ENCODE peak calls at places on chromosomes 1 and 21, in four cellular contexts. H is psoas muscle, J is GM23248, L is left ventricle myocardium inferior. V is an unnamed sample. For H3K27me3, the result is how much of the 10 kb centered on the place peaks cover.

GRCh38 chr1:207519505-207520399 is 23.8 kb downstream of the CR1 start:
- DNase-seq in H (no peak), J (peak), L (no peak), V (no peak)

GRCh38 chr1:74467786-74468377 is 44.5 kb downstream of the LRRC53 start:
- DNase-seq in H (no peak), J (peak), L (no peak), V (peak)

GRCh38 chr1:182789138-182790076 is at the start of gene NPL:
- DNase-seq in H (peak), J (peak), L (peak), V (peak)

GRCh38 chr1:6269997-6270401 is 9.1 kb upstream of the GPR153 start:
- DNase-seq in H (no peak), J (no peak), L (no peak), V (no peak)

GRCh38 chr1:16248603-16249534 is 11.9 kb upstream of the CPLANE2 start:
- DNase-seq in H (peak), J (peak), L (peak), V (peak)

GRCh38 chr1:37764888-37765441 is at the start of gene EPHA10:
- DNase-seq in H (no peak), J (no peak), L (no peak), V (no peak)

GRCh38 chr1:246724001-246724724 is at the start of gene SCCPDH:
- DNase-seq in H (peak), J (peak), L (peak), V (peak)

GRCh38 chr1:192133350-192133950 is 24.8 kb upstream of the RGS18 start:
- DNase-seq in H (no peak), J (no peak), L (no peak), V (no peak)

GRCh38 chr1:169240449-169241242 is 127.0 kb downstream of the NME7 start:
- DNase-seq in H (no peak), J (peak), L (no peak), V (no peak)

GRCh38 chr1:91176250-91176649 is 154.4 kb upstream of the ZNF644 start:
- DNase-seq in H (no peak), J (no peak), L (no peak), V (no peak)

GRCh38 chr1:153805042-153805745 is 30.0 kb downstream of the SLC27A3 start:
- DNase-seq in H (peak), J (peak), L (no peak), V (no peak)

GRCh38 chr1:31376374-31377134 is 3.7 kb upstream of the FABP3 start:
- DNase-seq in H (no peak), J (peak), L (no peak), V (no peak)

GRCh38 chr1:51750218-51750617 is 128.3 kb downstream of the NRDC start:
- DNase-seq in H (no peak), J (peak), L (no peak), V (no peak)

GRCh38 chr1:229984310-229984991 is 82.6 kb upstream of the GALNT2 start:
- DNase-seq in H (peak), J (no peak), L (no peak), V (no peak)

GRCh38 chr1:201266276-201266675 is 17.0 kb upstream of the PKP1 start:
- DNase-seq in H (no peak), J (no peak), L (no peak), V (no peak)

GRCh38 chr1:26079178-26079563 is 11.7 kb upstream of the TRIM63 start:
- DNase-seq in H (no peak), J (no peak), L (no peak), V (no peak)

GRCh38 chr1:10960954-10961833 is 51.3 kb upstream of the TARDBP start:
- DNase-seq in H (peak), J (peak), L (peak), V (peak)

GRCh38 chr1:49297783-49298182 is 521.1 kb upstream of the BEND5 start:
- DNase-seq in H (no peak), J (no peak), L (no peak), V (no peak)

GRCh38 chr1:186875874-186876273 is 47.1 kb downstream of the PLA2G4A start:
- DNase-seq in H (no peak), J (no peak), L (no peak), V (no peak)

GRCh38 chr1:46204406-46204742 is 1.2 kb downstream of the LURAP1 start:
- DNase-seq in H (peak), J (peak), L (no peak), V (peak)

GRCh38 chr21:20661221-20661620 is 337.0 kb upstream of the NCAM2 start:
- DNase-seq in H (no peak), J (no peak), L (no peak), V (peak)

GRCh38 chr21:32306021-32306780 is 7.5 kb downstream of the MRAP start:
- DNase-seq in H (no peak), J (no peak), L (no peak), V (no peak)

GRCh38 chr1:175887981-175888428 is 144.6 kb upstream of the TNR start:
- DNase-seq in H (peak), J (peak), L (peak), V (peak)

GRCh38 chr21:14308234-14308633 is 74.7 kb downstream of the HSPA13 start:
- DNase-seq in H (no peak), J (no peak), L (no peak), V (no peak)

GRCh38 chr1:76949503-76949902 is 82.2 kb downstream of the ST6GALNAC5 start:
- DNase-seq in H (no peak), J (peak), L (no peak), V (no peak)

GRCh38 chr1:183635112-183635605 is 424 bp downstream of the ARPC5 start:
- DNase-seq in H (peak), J (peak), L (peak), V (peak)

GRCh38 chr21:36061445-36061844 is 1.1 kb upstream of the SETD4 start:
- DNase-seq in H (no peak), J (no peak), L (no peak), V (no peak)

GRCh38 chr1:150564051-150564991 is 15.1 kb downstream of the MCL1 start:
- DNase-seq in H (no peak), J (peak), L (no peak), V (no peak)

GRCh38 chr1:51284487-51284954 is 45.8 kb downstream of the TTC39A start:
- DNase-seq in H (no peak), J (no peak), L (no peak), V (no peak)

GRCh38 chr1:189431437-189431836 is 1046.2 kb downstream of the BRINP3 start:
- DNase-seq in H (no peak), J (no peak), L (no peak), V (no peak)

GRCh38 chr1:1425753-1426495 is 4.8 kb upstream of the ANKRD65 start:
- DNase-seq in H (no peak), J (no peak), L (no peak), V (no peak)

GRCh38 chr1:64514197-64514765 is 44.4 kb downstream of the CACHD1 start:
- DNase-seq in H (no peak), J (peak), L (no peak), V (peak)

GRCh38 chr1:28895896-28896608 is 18.3 kb upstream of the EPB41 start:
- DNase-seq in H (no peak), J (peak), L (no peak), V (no peak)

GRCh38 chr1:18108313-18109057 is 887 bp downstream of the IGSF21 start:
- DNase-seq in H (no peak), J (no peak), L (no peak), V (no peak)

GRCh38 chr1:192311281-192311680 is 5.5 kb upstream of the RGS21 start:
- DNase-seq in H (no peak), J (peak), L (no peak), V (no peak)

GRCh38 chr1:38735651-38736161 is 123.9 kb downstream of the RRAGC start:
- DNase-seq in H (no peak), J (peak), L (no peak), V (no peak)

GRCh38 chr1:162676767-162677166 is 44.5 kb downstream of the DDR2 start:
- DNase-seq in H (no peak), J (no peak), L (no peak), V (no peak)
- H3K27me3 ChIP-seq in H (under half), J (under half), L (under half), V (under half)

DNA sequence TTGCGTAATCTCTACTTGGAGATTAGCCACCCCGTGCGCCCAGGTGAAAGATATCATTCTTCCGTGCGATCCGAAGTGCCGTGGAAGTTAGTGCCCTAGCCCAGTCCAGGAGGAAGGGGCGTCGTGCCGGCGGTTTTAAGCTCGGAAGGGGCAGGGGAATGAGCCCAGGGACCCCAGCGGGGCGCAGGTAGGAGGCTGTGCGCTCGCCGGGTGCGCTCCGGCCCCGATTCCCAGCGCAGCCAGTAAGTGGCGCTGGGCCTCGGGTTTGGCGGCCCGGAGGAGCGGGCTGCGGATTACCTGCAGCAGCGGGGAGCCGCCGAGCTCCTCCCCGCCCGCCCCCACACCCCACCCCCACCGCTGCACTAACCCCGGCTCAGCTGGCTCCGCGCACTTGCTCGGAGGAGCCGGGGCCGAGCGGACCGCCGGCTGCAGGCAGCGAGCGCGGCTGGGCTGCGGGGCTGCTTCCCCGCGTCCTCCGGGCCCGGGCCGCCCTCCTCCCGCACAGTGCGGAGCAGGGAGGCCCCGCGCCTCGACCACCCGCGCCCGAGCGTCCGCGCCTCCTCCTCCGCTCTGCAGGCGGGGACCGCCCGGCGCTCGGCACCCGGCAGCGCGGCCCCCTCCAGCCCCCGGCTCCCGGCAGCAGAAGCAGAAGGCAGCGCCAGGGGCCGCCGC is at the start of gene RYR2:
- DNase-seq in H (no peak), J (peak), L (peak), V (peak)
- H3K4me3 ChIP-seq in H (peak), J (no peak), L (peak), V (peak)

GRCh38 chr1:203113308-203113707 is 14.2 kb upstream of the ADORA1 start:
- DNase-seq in H (no peak), J (no peak), L (no peak), V (no peak)
- H3K27me3 ChIP-seq in H (under half), J (half or more), L (under half), V (half or more)

DNA sequence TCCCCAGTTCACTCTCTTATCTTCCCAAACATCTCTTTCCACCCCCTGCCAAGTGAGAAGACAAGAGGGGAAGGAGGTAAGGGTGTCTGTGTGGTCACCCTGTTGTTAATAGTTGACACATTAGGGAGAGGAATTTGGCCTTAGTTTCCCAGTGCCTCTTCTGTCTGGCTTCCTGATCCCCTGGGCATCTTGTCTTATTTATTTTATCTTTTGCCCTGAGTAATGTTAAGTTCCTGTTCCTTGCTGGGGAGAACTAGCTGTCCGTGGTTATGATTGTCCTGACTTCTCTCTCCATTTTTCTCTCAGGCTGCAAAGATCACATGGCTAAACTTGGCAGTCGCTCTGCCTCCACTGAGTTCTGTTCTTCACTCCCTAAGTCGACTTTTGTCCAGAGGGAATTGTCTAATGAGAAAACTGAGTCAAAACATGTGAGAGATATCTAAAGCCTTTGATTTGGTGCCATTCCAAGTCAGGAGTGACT is 157.1 kb upstream of the SYT6 start:
- DNase-seq in H (no peak), J (peak), L (no peak), V (no peak)
- H3K4me3 ChIP-seq in H (no peak), J (no peak), L (no peak), V (no peak)

GRCh38 chr1:205456383-205456867 is 580 bp upstream of the BLACAT1 start:
- DNase-seq in H (no peak), J (no peak), L (no peak), V (no peak)
- H3K27me3 ChIP-seq in H (under half), J (half or more), L (half or more), V (half or more)

DNA sequence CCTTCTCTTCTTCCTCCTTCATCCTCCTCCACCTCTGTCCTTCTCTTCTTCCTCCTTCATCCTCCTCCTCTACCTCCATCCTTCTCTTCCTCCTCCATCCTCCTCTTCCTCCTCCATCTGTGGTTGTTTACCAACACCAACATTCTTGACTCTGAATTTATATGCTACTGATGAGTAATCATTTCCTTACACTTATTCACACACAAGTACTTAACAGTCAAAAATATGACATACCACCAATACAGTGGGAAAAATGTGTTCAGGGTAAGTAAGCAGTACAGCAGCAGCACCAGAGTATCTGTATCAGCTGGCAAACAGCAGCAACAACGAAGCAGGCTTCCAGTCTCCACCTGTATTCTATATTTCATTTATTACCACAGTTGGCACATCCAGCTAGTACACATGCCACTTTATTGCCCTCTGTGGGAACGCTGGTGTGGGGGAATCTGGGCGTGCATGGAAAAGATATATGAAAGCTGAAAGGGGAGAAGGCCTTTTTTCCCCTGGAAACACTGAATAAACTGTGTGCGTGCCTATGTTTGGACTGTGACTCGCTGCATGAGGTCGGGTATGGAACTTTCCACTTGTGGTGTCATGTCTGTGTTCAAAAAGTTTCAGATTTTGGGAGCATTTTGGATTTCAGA is 16.0 kb downstream of the ADSS2 start:
- DNase-seq in H (no peak), J (peak), L (no peak), V (no peak)
- H3K4me3 ChIP-seq in H (no peak), J (no peak), L (no peak), V (no peak)

DNA sequence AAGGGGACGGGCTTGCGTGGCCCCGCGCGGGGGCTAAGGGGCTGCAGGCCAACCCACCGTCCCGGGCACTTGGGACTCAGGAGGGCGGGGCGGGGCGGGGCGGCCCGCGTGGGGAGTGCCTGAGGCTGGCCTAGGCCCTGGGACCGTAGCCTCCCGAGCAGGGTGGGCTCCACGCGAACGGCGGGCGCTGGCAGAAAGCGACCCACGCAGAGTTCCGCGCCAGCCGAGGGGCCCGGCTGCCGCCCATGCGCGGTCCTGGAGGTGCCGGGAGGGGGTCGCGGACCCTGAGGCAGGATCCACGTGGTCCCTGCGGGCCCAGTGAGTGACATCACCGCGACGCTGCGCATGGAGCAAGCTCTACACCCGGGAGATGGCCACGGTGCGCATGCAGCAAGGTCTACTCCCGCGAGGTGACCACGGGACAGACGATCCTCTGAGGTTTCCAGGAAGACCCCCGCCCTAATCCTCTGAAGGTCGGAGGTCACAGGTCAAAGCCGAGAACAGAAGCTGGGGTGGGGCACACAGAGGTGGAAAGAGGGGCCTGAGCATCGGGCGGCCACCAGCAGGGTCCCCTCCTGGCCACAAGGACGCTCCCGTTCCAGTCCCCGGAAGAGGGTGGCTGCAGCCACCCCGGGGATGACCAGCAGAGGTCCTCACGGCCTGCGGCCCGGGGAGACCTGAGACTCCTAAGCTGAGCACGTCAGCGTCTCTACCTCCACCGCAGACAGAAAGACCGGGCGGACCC is 13.5 kb upstream of the SLC19A1 start:
- DNase-seq in H (peak), J (peak), L (peak), V (peak)
- H3K27me3 ChIP-seq in H (under half), J (under half), L (under half), V (under half)

DNA sequence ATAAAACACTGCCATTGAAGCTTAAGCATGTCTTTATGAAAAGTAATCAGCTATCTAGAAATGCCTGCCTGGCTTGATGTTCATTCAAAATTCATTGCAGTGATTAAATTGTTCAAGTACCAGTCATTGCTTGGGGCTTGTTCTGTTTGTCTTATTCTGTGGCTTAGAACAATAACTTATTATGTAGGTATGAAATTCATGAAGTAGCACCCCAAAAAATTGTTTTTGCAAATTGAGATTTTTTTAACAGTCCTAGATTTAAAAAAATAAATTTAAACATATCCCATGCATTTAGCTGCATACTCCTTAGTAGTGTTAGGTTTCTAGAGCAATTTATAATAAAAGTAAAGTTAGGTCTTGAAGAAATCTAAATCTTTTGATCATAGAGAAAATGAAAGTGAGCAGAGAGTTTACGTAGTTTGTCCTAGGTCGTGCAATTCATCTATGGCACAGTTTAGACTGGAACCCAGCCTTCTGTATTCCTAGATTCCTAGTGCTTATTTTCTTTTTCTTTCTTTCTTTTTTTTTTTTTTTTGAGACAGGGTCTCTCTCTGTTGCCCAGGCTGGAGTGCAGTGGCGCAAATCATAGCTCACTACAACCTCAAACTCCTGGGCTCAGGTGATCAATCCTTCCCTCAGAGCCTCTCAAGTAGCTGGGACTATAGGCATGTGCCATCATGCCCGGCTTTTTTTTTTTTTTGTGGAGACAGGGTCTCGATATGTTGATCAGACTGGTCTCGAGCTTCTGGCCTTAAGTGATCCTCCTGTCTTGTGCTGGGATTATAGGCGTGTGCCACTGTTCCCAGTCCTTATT is 9.3 kb downstream of the MIER1 start:
- DNase-seq in H (no peak), J (peak), L (no peak), V (no peak)
- H3K4me3 ChIP-seq in H (peak), J (no peak), L (peak), V (peak)

GRCh38 chr1:62887799-62888507 is 104.0 kb downstream of the ATG4C start:
- DNase-seq in H (no peak), J (no peak), L (no peak), V (peak)
- H3K27me3 ChIP-seq in H (under half), J (under half), L (under half), V (under half)

GRCh38 chr1:8020032-8020431 is 6.1 kb downstream of the ERRFI1 start:
- DNase-seq in H (no peak), J (peak), L (no peak), V (no peak)

GRCh38 chr1:8023995-8024313 is 2.2 kb downstream of the ERRFI1 start:
- DNase-seq in H (no peak), J (no peak), L (no peak), V (no peak)

GRCh38 chr1:8022395-8023286 is 3.5 kb downstream of the ERRFI1 start:
- DNase-seq in H (no peak), J (no peak), L (no peak), V (no peak)

GRCh38 chr1:8023287-8023994 is 2.7 kb downstream of the ERRFI1 start:
- DNase-seq in H (no peak), J (no peak), L (no peak), V (no peak)

GRCh38 chr1:8021676-8022266 is 4.3 kb downstream of the ERRFI1 start:
- DNase-seq in H (no peak), J (no peak), L (no peak), V (no peak)
- H3K4me3 ChIP-seq in H (no peak), J (no peak), L (no peak), V (no peak)

V was measured in HAP-1.